ENCODE peak calls at places on chromosomes 5 and 9, in nine cellular contexts. Z is activated CD8-positive, alpha-beta T cell treated with anti-CD3 and anti-CD28 coated beads for 36 hours; D is fibroblast of pulmonary artery; J is sigmoid colon; V is HFFc6; Y is activated B cell treated with CpG ODN at 0.5 μM for 24 hours; A is cardiac muscle cell; M is IMR-90; X is fibroblast of the aortic adventitia. F is an unnamed sample.

GRCh38 chr5:10674582-10674981 is 86.5 kb downstream of the DAP start:
- DNase-seq in V (no peak), Y (no peak), D (no peak), A (no peak), M (no peak), Z (no peak), X (no peak), J (no peak), F (no peak)

GRCh38 chr5:88837817-88838216 is 45.2 kb downstream of the MEF2C start:
- DNase-seq in M (no peak), X (no peak), Z (no peak), A (no peak), J (no peak), Y (no peak), V (no peak), D (no peak), F (no peak)

GRCh38 chr9:91655215-91655614 is 231.6 kb upstream of the NFIL3 start:
- DNase-seq in J (no peak), A (no peak), Z (no peak), Y (no peak), M (no peak), D (no peak), V (no peak), X (peak; percentile 22), F (no peak)

GRCh38 chr9:35464056-35465025 is 25.6 kb upstream of the RUSC2 start:
- DNase-seq in Y (no peak), D (peak; percentile 58), J (no peak), V (no peak), Z (no peak), X (peak; percentile 69), M (peak; percentile 26), A (no peak), F (no peak)

GRCh38 chr9:82466616-82467251 is 478.2 kb downstream of the SPATA31D1 start:
- DNase-seq in D (peak; percentile 18), V (no peak), M (peak; percentile 4), A (peak; percentile 65), Y (no peak), J (no peak), X (peak; percentile 77), Z (no peak), F (no peak)

GRCh38 chr5:177447611-177448243 is 1.1 kb downstream of the PRR7 start:
- DNase-seq in Z (peak; percentile 59), V (peak; percentile 75), Y (no peak), A (peak; percentile 29), M (peak; percentile 51), X (peak; percentile 74), D (peak; percentile 74), J (peak; percentile 78), F (no peak)

GRCh38 chr9:105258225-105258737 is 13.8 kb downstream of the SLC44A1 start:
- DNase-seq in V (no peak), M (no peak), D (peak; percentile 34), Y (no peak), X (no peak), Z (no peak), J (no peak), A (no peak), F (no peak)

GRCh38 chr5:180785151-180785781 is 17.3 kb downstream of the MGAT1 start:
- DNase-seq in J (no peak), Y (no peak), D (peak; percentile 53), A (no peak), V (peak; percentile 92), Z (no peak), X (peak; percentile 66), M (peak; percentile 87), F (no peak)

GRCh38 chr9:109912726-109913460 is 132.9 kb downstream of the PALM2AKAP2 start:
- DNase-seq in Y (no peak), D (no peak), M (peak; percentile 32), V (peak; percentile 52), A (peak; percentile 42), J (no peak), Z (no peak), X (peak; percentile 66), F (no peak)

GRCh38 chr5:72314571-72315172 is 5.4 kb downstream of the MRPS27 start:
- DNase-seq in Y (no peak), J (no peak), M (peak; percentile 82), Z (no peak), V (peak; percentile 15), X (peak; percentile 80), A (peak; percentile 48), D (peak; percentile 87), F (no peak)

GRCh38 chr5:159095218-159095617 is 4.5 kb downstream of the EBF1 start:
- DNase-seq in J (no peak), Y (no peak), A (no peak), M (no peak), D (no peak), X (peak; percentile 39), V (no peak), Z (no peak), F (no peak)

GRCh38 chr5:145280806-145281205 is 554.3 kb downstream of the PRELID2 start:
- DNase-seq in Y (no peak), D (no peak), X (no peak), A (no peak), J (no peak), V (no peak), M (no peak), Z (no peak), F (no peak)

GRCh38 chr9:113564804-113565237 is 101.3 kb downstream of the RGS3 start:
- DNase-seq in Y (no peak), D (peak; percentile 67), A (peak; percentile 66), X (peak; percentile 54), V (peak; percentile 83), J (peak; percentile 87), Z (no peak), M (peak; percentile 61), F (no peak)

GRCh38 chr9:87212563-87213154 is 265.4 kb upstream of the GAS1 start:
- DNase-seq in V (peak; percentile 9), X (no peak), Y (no peak), M (peak; percentile 39), J (no peak), Z (no peak), D (no peak), A (no peak), F (no peak)

GRCh38 chr5:142320851-142321560 is 3.8 kb downstream of the SPRY4 start:
- DNase-seq in Z (no peak), X (peak; percentile 51), Y (no peak), M (peak; percentile 47), J (no peak), A (peak; percentile 61), V (no peak), D (peak; percentile 44), F (no peak)

GRCh38 chr5:140555747-140556312 is 1.4 kb downstream of the SRA1 start:
- DNase-seq in J (no peak), V (no peak), D (no peak), Y (no peak), M (no peak), Z (no peak), A (no peak), X (no peak), F (peak; percentile 47)

GRCh38 chr5:173767580-173768266 is 120.4 kb upstream of the CPEB4 start:
- DNase-seq in Y (no peak), V (no peak), X (no peak), J (no peak), A (no peak), Z (no peak), D (no peak), M (no peak), F (no peak)

GRCh38 chr9:137027369-137028012 is 546 bp downstream of the ABCA2 start:
- DNase-seq in J (no peak), D (no peak), A (peak; percentile 64), M (peak; percentile 6), V (no peak), X (no peak), Y (no peak), Z (no peak), F (no peak)

GRCh38 chr5:74104469-74104868 is 478.5 kb downstream of the ARHGEF28 start:
- DNase-seq in X (no peak), A (no peak), V (no peak), J (no peak), Z (no peak), Y (no peak), D (no peak), M (no peak), F (no peak)

GRCh38 chr5:136216230-136216629 is 23.3 kb upstream of the SMIM32 start:
- DNase-seq in D (no peak), M (no peak), Z (no peak), X (no peak), J (no peak), A (no peak), V (no peak), Y (no peak), F (no peak)

GRCh38 chr5:150301170-150301505 is 1.6 kb downstream of the ARSI start:
- DNase-seq in X (peak; percentile 67), Y (no peak), Z (no peak), V (no peak), J (no peak), A (no peak), D (peak; percentile 49), M (peak; percentile 46), F (no peak)

GRCh38 chr5:138338411-138339085 is 482 bp downstream of the FAM53C start:
- DNase-seq in D (no peak), V (no peak), M (no peak), Y (peak; percentile 19), Z (peak; percentile 9), J (no peak), X (no peak), A (no peak), F (peak; percentile 31)

GRCh38 chr9:97570899-97571298 is 62.3 kb downstream of the TSTD2 start:
- DNase-seq in X (no peak), V (no peak), D (no peak), J (peak; percentile 83), Y (no peak), M (no peak), A (no peak), Z (no peak), F (no peak)

GRCh38 chr9:135998410-135999071 is 37.4 kb upstream of the UBAC1 start:
- DNase-seq in J (no peak), Z (no peak), D (no peak), X (no peak), Y (no peak), V (no peak), A (no peak), M (no peak), F (no peak)
- TF ChIP-seq CTCF in J (no peak), Z (no peak), D (no peak), X (no peak), Y (no peak), V (no peak), A (no peak), M (no peak), F (no peak)

GRCh38 chr9:132673355-132673754 is 3.1 kb downstream of the GTF3C4 start:
- DNase-seq in D (peak; percentile 61), J (no peak), Z (peak; percentile 15), Y (no peak), M (peak; percentile 43), V (peak; percentile 70), X (peak; percentile 59), A (peak; percentile 8), F (no peak)
- TF ChIP-seq CTCF in D (peak; percentile 37), J (no peak), Z (no peak), Y (no peak), M (no peak), V (peak; percentile 57), X (peak; percentile 42), A (peak; percentile 17), F (no peak)

GRCh38 chr5:170468633-170469032 is 35.2 kb upstream of the KCNIP1 start:
- DNase-seq in A (no peak), M (no peak), J (no peak), Y (no peak), Z (no peak), D (no peak), X (no peak), V (no peak), F (no peak)
- TF ChIP-seq CTCF in A (no peak), M (no peak), J (no peak), Y (no peak), Z (no peak), D (no peak), X (no peak), V (no peak), F (no peak)

GRCh38 chr5:157323107-157323706 is 57.3 kb downstream of the CYFIP2 start:
- DNase-seq in Z (peak; percentile 39), A (no peak), V (no peak), J (no peak), M (no peak), X (no peak), D (no peak), Y (no peak), F (no peak)
- TF ChIP-seq CTCF in Z (peak; percentile 57), A (peak; percentile 17), V (peak; percentile 64), J (no peak), M (peak; percentile 17), X (peak; percentile 24), D (peak; percentile 20), Y (no peak), F (peak; percentile 34)